ENCODE peak calls at places on chromosomes 13 and 19, in four cellular contexts. One of them, this sample, is unnamed.

GRCh38 chr19:572891-573825 is 762 bp downstream of the BSG start:
- DNase-seq in activated gamma-delta T cell: no peak
- DNase-seq in effector memory CD4-positive, alpha-beta T cell: no peak
- DNase-seq in fibroblast of mammary gland: peak
- DNase-seq in this sample: peak

GRCh38 chr19:57947419-57948134 is at the start of gene ZNF256:
- DNase-seq in effector memory CD4-positive, alpha-beta T cell: peak
- DNase-seq in activated gamma-delta T cell: peak
- DNase-seq in fibroblast of mammary gland: peak
- DNase-seq in this sample: peak

GRCh38 chr19:2546128-2547032 is 70.5 kb downstream of the GADD45B start:
- DNase-seq in effector memory CD4-positive, alpha-beta T cell: no peak
- DNase-seq in fibroblast of mammary gland: peak
- DNase-seq in activated gamma-delta T cell: no peak
- DNase-seq in this sample: peak

GRCh38 chr19:13056052-13056660 is 46.5 kb downstream of the LYL1 start:
- DNase-seq in activated gamma-delta T cell: no peak
- DNase-seq in effector memory CD4-positive, alpha-beta T cell: no peak
- DNase-seq in fibroblast of mammary gland: peak
- DNase-seq in this sample: peak

GRCh38 chr19:20079487-20079886 is 1.7 kb downstream of the ZNF90 start:
- DNase-seq in fibroblast of mammary gland: peak
- DNase-seq in effector memory CD4-positive, alpha-beta T cell: no peak
- DNase-seq in activated gamma-delta T cell: no peak
- DNase-seq in this sample: no peak

GRCh38 chr13:104015646-104016396 is 949.6 kb upstream of the SLC10A2 start:
- DNase-seq in effector memory CD4-positive, alpha-beta T cell: no peak
- DNase-seq in activated gamma-delta T cell: no peak
- DNase-seq in fibroblast of mammary gland: peak
- DNase-seq in this sample: no peak

GRCh38 chr13:102960959-102961358 is 105.3 kb downstream of the SLC10A2 start:
- DNase-seq in fibroblast of mammary gland: no peak
- DNase-seq in activated gamma-delta T cell: no peak
- DNase-seq in effector memory CD4-positive, alpha-beta T cell: no peak
- DNase-seq in this sample: no peak

GRCh38 chr19:32880607-32881006 is 11.0 kb upstream of the SLC7A9 start:
- DNase-seq in fibroblast of mammary gland: no peak
- DNase-seq in effector memory CD4-positive, alpha-beta T cell: no peak
- DNase-seq in activated gamma-delta T cell: no peak
- DNase-seq in this sample: no peak

GRCh38 chr19:32318884-32319520 is 26.4 kb upstream of the ZNF507 start:
- DNase-seq in activated gamma-delta T cell: no peak
- DNase-seq in effector memory CD4-positive, alpha-beta T cell: no peak
- DNase-seq in fibroblast of mammary gland: no peak
- DNase-seq in this sample: no peak

GRCh38 chr19:51159656-51160055 is 17.6 kb downstream of the SIGLEC7 start:
- DNase-seq in fibroblast of mammary gland: no peak
- DNase-seq in effector memory CD4-positive, alpha-beta T cell: no peak
- DNase-seq in activated gamma-delta T cell: no peak
- DNase-seq in this sample: no peak

GRCh38 chr13:22012676-22013075 is 341.8 kb downstream of the FGF9 start:
- DNase-seq in activated gamma-delta T cell: no peak
- DNase-seq in fibroblast of mammary gland: no peak
- DNase-seq in effector memory CD4-positive, alpha-beta T cell: no peak
- DNase-seq in this sample: no peak

GRCh38 chr19:5547881-5548280 is 19.9 kb downstream of the TINCR start:
- DNase-seq in fibroblast of mammary gland: peak
- DNase-seq in activated gamma-delta T cell: no peak
- DNase-seq in effector memory CD4-positive, alpha-beta T cell: no peak
- DNase-seq in this sample: peak

GRCh38 chr13:110149036-110149435 is 157.9 kb downstream of the COL4A1 start:
- DNase-seq in fibroblast of mammary gland: no peak
- DNase-seq in effector memory CD4-positive, alpha-beta T cell: no peak
- DNase-seq in activated gamma-delta T cell: no peak
- DNase-seq in this sample: no peak

GRCh38 chr19:40013991-40014390 is 17.1 kb downstream of the ZNF546 start:
- DNase-seq in activated gamma-delta T cell: no peak
- DNase-seq in fibroblast of mammary gland: no peak
- DNase-seq in effector memory CD4-positive, alpha-beta T cell: no peak
- DNase-seq in this sample: no peak

GRCh38 chr13:48185018-48185417 is 48.0 kb upstream of the ITM2B start:
- DNase-seq in activated gamma-delta T cell: no peak
- DNase-seq in effector memory CD4-positive, alpha-beta T cell: no peak
- DNase-seq in fibroblast of mammary gland: peak
- DNase-seq in this sample: no peak

GRCh38 chr19:42561512-42561911 is 33.2 kb downstream of the CEACAM8 start:
- DNase-seq in effector memory CD4-positive, alpha-beta T cell: no peak
- DNase-seq in fibroblast of mammary gland: no peak
- DNase-seq in activated gamma-delta T cell: no peak
- DNase-seq in this sample: no peak

GRCh38 chr19:7492142-7493055 is 3.6 kb upstream of the PEX11G start:
- DNase-seq in activated gamma-delta T cell: no peak
- DNase-seq in effector memory CD4-positive, alpha-beta T cell: no peak
- DNase-seq in fibroblast of mammary gland: peak
- DNase-seq in this sample: no peak

GRCh38 chr13:30148171-30148754 is 159.1 kb downstream of the KATNAL1 start:
- DNase-seq in effector memory CD4-positive, alpha-beta T cell: no peak
- DNase-seq in activated gamma-delta T cell: no peak
- DNase-seq in fibroblast of mammary gland: no peak
- DNase-seq in this sample: no peak